ENCODE peak calls at places on chromosomes 16 and 17, in eight cellular contexts. E is nephron progenitor cell; K is left cardiac atrium; C is anterior cingulate cortex; F is nucleus accumbens; D is naive thymus-derived CD8-positive, alpha-beta T cell; W is IMR-90; P is colonic mucosa. L is an unnamed sample.

GRCh38 chr17:45794840-45795239 is 10.7 kb downstream of the CRHR1 start:
- DNase-seq in E (no peak), D (no peak), P (no peak), C (no peak), K (no peak), W (no peak), F (no peak), L (no peak)

GRCh38 chr16:54812229-54812628 is 118.4 kb upstream of the IRX5 start:
- DNase-seq in F (no peak), W (no peak), E (no peak), K (no peak), C (no peak), D (no peak), P (no peak), L (no peak)

GRCh38 chr16:89289428-89290395 is 72.2 kb downstream of the ZNF778 start:
- DNase-seq in D (peak), P (peak), E (peak), C (peak), W (peak), K (peak), F (no peak), L (peak)

GRCh38 chr17:35084987-35085386 is 21.5 kb upstream of the RFFL start:
- DNase-seq in E (no peak), C (no peak), D (no peak), P (no peak), W (peak), K (no peak), F (no peak), L (no peak)

GRCh38 chr16:89004209-89004831 is 27.3 kb upstream of the CBFA2T3 start:
- DNase-seq in P (no peak), K (peak), F (no peak), C (no peak), D (no peak), W (no peak), E (no peak), L (no peak)

GRCh38 chr17:17525331-17525730 is 29.1 kb upstream of the RASD1 start:
- DNase-seq in K (peak), W (no peak), E (no peak), P (no peak), D (no peak), F (no peak), C (no peak), L (no peak)

GRCh38 chr16:67857547-67858233 is 10.2 kb upstream of the CENPT start:
- DNase-seq in P (peak), E (no peak), W (peak), D (no peak), C (peak), F (no peak), K (peak), L (no peak)

GRCh38 chr17:47894498-47895253 is 1.4 kb upstream of the SP2 start:
- DNase-seq in E (no peak), K (no peak), D (no peak), F (no peak), W (no peak), C (no peak), P (no peak), L (no peak)

GRCh38 chr17:46851029-46851741 is at the start of gene WNT9B:
- DNase-seq in E (peak), K (peak), D (no peak), P (peak), W (no peak), F (no peak), C (no peak), L (no peak)

GRCh38 chr16:19014456-19014855 is 30.7 kb downstream of the TMC7 start:
- DNase-seq in C (no peak), K (no peak), P (no peak), W (no peak), D (no peak), F (no peak), E (no peak), L (no peak)

GRCh38 chr17:8940866-8941471 is 24.5 kb downstream of the PIK3R5 start:
- DNase-seq in D (peak), C (no peak), K (no peak), W (no peak), E (no peak), F (no peak), P (no peak), L (no peak)

GRCh38 chr17:1577186-1577585 is 14.6 kb upstream of the PITPNA start:
- DNase-seq in E (no peak), D (no peak), F (peak), W (peak), C (peak), K (peak), P (peak), L (no peak)

GRCh38 chr16:23223368-23223767 is 40.8 kb downstream of the SCNN1G start:
- DNase-seq in W (no peak), E (no peak), P (no peak), K (no peak), F (no peak), D (no peak), C (no peak), L (no peak)

GRCh38 chr17:77741109-77741508 is 217.4 kb upstream of the TNRC6C start:
- DNase-seq in E (no peak), D (peak), P (peak), K (no peak), W (no peak), C (no peak), F (no peak), L (peak)

GRCh38 chr17:43418441-43419374 is 19.9 kb downstream of the ARL4D start:
- DNase-seq in P (no peak), D (no peak), W (peak), C (peak), F (no peak), E (no peak), K (peak), L (no peak)

GRCh38 chr16:80936410-80936809 is 70.3 kb downstream of the CMC2 start:
- DNase-seq in K (no peak), W (peak), F (no peak), C (no peak), P (no peak), E (no peak), D (no peak), L (no peak)

GRCh38 chr16:46975908-46976470 is 2.5 kb upstream of the DNAJA2 start:
- DNase-seq in D (no peak), P (no peak), K (no peak), C (no peak), W (no peak), E (no peak), F (no peak), L (no peak)

GRCh38 chr16:70575376-70575775 is 51.8 kb downstream of the SF3B3 start:
- DNase-seq in D (no peak), W (no peak), P (no peak), F (no peak), E (no peak), C (no peak), K (no peak), L (no peak)

GRCh38 chr17:77436058-77436442 is 295.3 kb downstream of the SEC14L1 start:
- DNase-seq in P (no peak), D (no peak), E (peak), K (peak), F (no peak), W (peak), C (no peak), L (no peak)

GRCh38 chr16:24852281-24852721 is 6.5 kb downstream of the SLC5A11 start:
- DNase-seq in P (no peak), C (peak), F (no peak), K (no peak), E (no peak), D (no peak), W (no peak), L (no peak)

GRCh38 chr16:4624827-4625616 is 396 bp downstream of the MGRN1 start:
- DNase-seq in E (peak), F (peak), W (peak), C (peak), K (peak), D (peak), P (peak), L (peak)

GRCh38 chr17:42814633-42815399 is 9.3 kb downstream of the BECN1 start:
- DNase-seq in F (no peak), E (no peak), W (peak), C (no peak), D (no peak), P (no peak), K (no peak), L (no peak)

GRCh38 chr17:57603978-57604377 is 141.1 kb downstream of the CCDC182 start:
- DNase-seq in W (no peak), P (no peak), E (no peak), K (no peak), D (peak), C (no peak), F (no peak), L (peak)

GRCh38 chr17:12046786-12047185 is 26.1 kb downstream of the MAP2K4 start:
- DNase-seq in W (no peak), D (no peak), C (no peak), K (no peak), P (no peak), E (no peak), F (no peak), L (no peak)

GRCh38 chr16:87295661-87296531 is 21.3 kb downstream of the C16orf95 start:
- DNase-seq in C (no peak), D (no peak), P (peak), F (no peak), K (no peak), E (no peak), W (no peak), L (no peak)